ENCODE peak calls at places on chromosomes 2 and 18, in five cellular contexts. One of them, this sample, is unnamed.

GRCh38 chr18:23953984-23954383 is 60.6 kb upstream of the TTC39C start:
- DNase-seq in chondrocyte: no peak
- DNase-seq in HCT116: no peak
- DNase-seq in CD8-positive, alpha-beta memory T cell: no peak
- DNase-seq in K562: no peak
- DNase-seq in this sample: no peak

GRCh38 chr2:28664120-28664842 is 87.3 kb upstream of the PPP1CB start:
- DNase-seq in chondrocyte: no peak
- DNase-seq in HCT116: no peak
- DNase-seq in CD8-positive, alpha-beta memory T cell: no peak
- DNase-seq in K562: peak
- DNase-seq in this sample: no peak

GRCh38 chr2:96239091-96239490 is 26.7 kb downstream of the TMEM127 start:
- DNase-seq in chondrocyte: no peak
- DNase-seq in HCT116: no peak
- DNase-seq in K562: no peak
- DNase-seq in CD8-positive, alpha-beta memory T cell: no peak
- DNase-seq in this sample: no peak

GRCh38 chr2:68466361-68466777 is 725 bp downstream of the FBXO48 start:
- DNase-seq in HCT116: no peak
- DNase-seq in K562: peak
- DNase-seq in chondrocyte: no peak
- DNase-seq in CD8-positive, alpha-beta memory T cell: peak
- DNase-seq in this sample: peak

GRCh38 chr2:71129114-71129890 is 727 bp downstream of the MCEE start:
- DNase-seq in HCT116: no peak
- DNase-seq in K562: peak
- DNase-seq in CD8-positive, alpha-beta memory T cell: no peak
- DNase-seq in chondrocyte: no peak
- DNase-seq in this sample: peak

GRCh38 chr2:173511942-173512341 is 157.3 kb downstream of the CDCA7 start:
- DNase-seq in chondrocyte: no peak
- DNase-seq in K562: no peak
- DNase-seq in CD8-positive, alpha-beta memory T cell: no peak
- DNase-seq in HCT116: no peak
- DNase-seq in this sample: no peak

GRCh38 chr2:152336854-152337510 is 2.0 kb downstream of the FMNL2 start:
- DNase-seq in HCT116: no peak
- DNase-seq in CD8-positive, alpha-beta memory T cell: no peak
- DNase-seq in chondrocyte: no peak
- DNase-seq in K562: no peak
- DNase-seq in this sample: no peak

GRCh38 chr2:45741451-45741850 is 90.0 kb downstream of the PRKCE start:
- DNase-seq in HCT116: no peak
- DNase-seq in chondrocyte: no peak
- DNase-seq in CD8-positive, alpha-beta memory T cell: no peak
- DNase-seq in K562: no peak
- DNase-seq in this sample: no peak

GRCh38 chr2:61714210-61714609 is 139.7 kb downstream of the FAM161A start:
- DNase-seq in CD8-positive, alpha-beta memory T cell: no peak
- DNase-seq in HCT116: no peak
- DNase-seq in K562: no peak
- DNase-seq in chondrocyte: no peak
- DNase-seq in this sample: no peak

GRCh38 chr2:218476676-218477075 is 57.8 kb downstream of the VIL1 start:
- DNase-seq in chondrocyte: no peak
- DNase-seq in K562: no peak
- DNase-seq in CD8-positive, alpha-beta memory T cell: no peak
- DNase-seq in HCT116: no peak
- DNase-seq in this sample: no peak

GRCh38 chr2:52520646-52521045 is 1247.0 kb upstream of the CHAC2 start:
- DNase-seq in K562: no peak
- DNase-seq in chondrocyte: no peak
- DNase-seq in HCT116: no peak
- DNase-seq in CD8-positive, alpha-beta memory T cell: no peak
- DNase-seq in this sample: no peak

GRCh38 chr2:18373664-18374063 is 186.8 kb downstream of the RDH14 start:
- DNase-seq in CD8-positive, alpha-beta memory T cell: no peak
- DNase-seq in chondrocyte: no peak
- DNase-seq in K562: no peak
- DNase-seq in HCT116: no peak
- DNase-seq in this sample: no peak

GRCh38 chr2:62727876-62728566 is 22.5 kb downstream of the EHBP1 start:
- DNase-seq in K562: no peak
- DNase-seq in CD8-positive, alpha-beta memory T cell: no peak
- DNase-seq in chondrocyte: no peak
- DNase-seq in HCT116: no peak
- DNase-seq in this sample: no peak

This sample was measured in erythroblast.